ENCODE peak calls at places on chromosomes 1 and 21, in six cellular contexts. One of them, this sample, is unnamed.

GRCh38 chr1:205317311-205317917 is 4.1 kb downstream of the NUAK2 start:
- DNase-seq in ovary: peak; percentile 87
- DNase-seq in HFF-Myc: no peak
- DNase-seq in GM13976: no peak
- DNase-seq in fibroblast of lung: peak; percentile 12
- DNase-seq in adrenal gland: peak; percentile 84
- DNase-seq in this sample: no peak

GRCh38 chr1:154847891-154848290 is 22.2 kb downstream of the KCNN3 start:
- DNase-seq in HFF-Myc: peak; percentile 22
- DNase-seq in ovary: peak; percentile 40
- DNase-seq in adrenal gland: no peak
- DNase-seq in fibroblast of lung: no peak
- DNase-seq in GM13976: no peak
- DNase-seq in this sample: no peak

GRCh38 chr1:94832446-94832845 is 12.3 kb downstream of the SLC44A3 start:
- DNase-seq in adrenal gland: no peak
- DNase-seq in HFF-Myc: no peak
- DNase-seq in fibroblast of lung: peak; percentile 31
- DNase-seq in GM13976: no peak
- DNase-seq in ovary: no peak
- DNase-seq in this sample: no peak

GRCh38 chr1:184792450-184792969 is 37.9 kb upstream of the EDEM3 start:
- DNase-seq in fibroblast of lung: peak; percentile 98
- DNase-seq in HFF-Myc: peak; percentile 89
- DNase-seq in ovary: no peak
- DNase-seq in GM13976: no peak
- DNase-seq in adrenal gland: peak; percentile 63
- DNase-seq in this sample: no peak

GRCh38 chr1:209999005-209999404 is 61.0 kb downstream of the SYT14 start:
- DNase-seq in GM13976: no peak
- DNase-seq in fibroblast of lung: no peak
- DNase-seq in ovary: no peak
- DNase-seq in HFF-Myc: no peak
- DNase-seq in adrenal gland: no peak
- DNase-seq in this sample: no peak

GRCh38 chr1:159076753-159077656 is at the start of gene AIM2:
- DNase-seq in ovary: no peak
- DNase-seq in adrenal gland: no peak
- DNase-seq in fibroblast of lung: no peak
- DNase-seq in GM13976: peak; percentile 48
- DNase-seq in HFF-Myc: peak; percentile 47
- DNase-seq in this sample: peak; percentile 65

GRCh38 chr1:205774277-205775014 is 836 bp downstream of the RAB29 start:
- DNase-seq in fibroblast of lung: peak; percentile 9
- DNase-seq in HFF-Myc: no peak
- DNase-seq in adrenal gland: peak; percentile 22
- DNase-seq in GM13976: peak; percentile 57
- DNase-seq in ovary: no peak
- DNase-seq in this sample: peak; percentile 47

GRCh38 chr1:41862411-41863221 is 56.1 kb downstream of the HIVEP3 start:
- DNase-seq in HFF-Myc: no peak
- DNase-seq in adrenal gland: no peak
- DNase-seq in ovary: no peak
- DNase-seq in GM13976: no peak
- DNase-seq in fibroblast of lung: peak; percentile 70
- DNase-seq in this sample: no peak

GRCh38 chr21:41506526-41507520 is 1.1 kb downstream of the TMPRSS2 start:
- DNase-seq in fibroblast of lung: no peak
- DNase-seq in HFF-Myc: no peak
- DNase-seq in ovary: no peak
- DNase-seq in GM13976: no peak
- DNase-seq in adrenal gland: no peak
- DNase-seq in this sample: no peak

GRCh38 chr1:91124290-91124975 is 102.6 kb upstream of the ZNF644 start:
- DNase-seq in adrenal gland: no peak
- DNase-seq in GM13976: no peak
- DNase-seq in ovary: no peak
- DNase-seq in fibroblast of lung: no peak
- DNase-seq in HFF-Myc: no peak
- DNase-seq in this sample: no peak

GRCh38 chr1:63877021-63877767 is 103.4 kb downstream of the ROR1 start:
- DNase-seq in fibroblast of lung: no peak
- DNase-seq in ovary: no peak
- DNase-seq in adrenal gland: no peak
- DNase-seq in GM13976: no peak
- DNase-seq in HFF-Myc: no peak
- DNase-seq in this sample: no peak

GRCh38 chr1:161073474-161074121 is 3.9 kb upstream of the ARHGAP30 start:
- DNase-seq in GM13976: no peak
- DNase-seq in HFF-Myc: no peak
- DNase-seq in ovary: no peak
- DNase-seq in fibroblast of lung: no peak
- DNase-seq in adrenal gland: no peak
- DNase-seq in this sample: no peak

GRCh38 chr1:36966242-36966641 is 68.1 kb downstream of the GRIK3 start:
- DNase-seq in GM13976: no peak
- DNase-seq in ovary: no peak
- DNase-seq in adrenal gland: peak; percentile 35
- DNase-seq in HFF-Myc: peak; percentile 1
- DNase-seq in fibroblast of lung: peak; percentile 2
- DNase-seq in this sample: no peak

GRCh38 chr1:220430059-220430458 is 97.9 kb upstream of the MARK1 start:
- DNase-seq in ovary: no peak
- DNase-seq in GM13976: no peak
- DNase-seq in fibroblast of lung: no peak
- DNase-seq in adrenal gland: no peak
- DNase-seq in HFF-Myc: no peak
- DNase-seq in this sample: no peak

GRCh38 chr1:119372493-119373086 is 4.0 kb downstream of the HAO2 start:
- DNase-seq in adrenal gland: peak; percentile 66
- DNase-seq in fibroblast of lung: peak; percentile 22
- DNase-seq in ovary: no peak
- DNase-seq in GM13976: peak; percentile 42
- DNase-seq in HFF-Myc: no peak
- DNase-seq in this sample: peak; percentile 38

GRCh38 chr1:8815582-8816285 is 1.7 kb downstream of the RERE start:
- DNase-seq in fibroblast of lung: peak; percentile 40
- DNase-seq in GM13976: no peak
- DNase-seq in HFF-Myc: no peak
- DNase-seq in ovary: no peak
- DNase-seq in adrenal gland: no peak
- DNase-seq in this sample: no peak

GRCh38 chr1:8813991-8814390 is 3.4 kb downstream of the RERE start:
- DNase-seq in GM13976: no peak
- DNase-seq in HFF-Myc: no peak
- DNase-seq in ovary: no peak
- DNase-seq in fibroblast of lung: no peak
- DNase-seq in adrenal gland: no peak
- DNase-seq in this sample: no peak

GRCh38 chr1:8816306-8816705 is 1.1 kb downstream of the RERE start:
- DNase-seq in fibroblast of lung: no peak
- DNase-seq in HFF-Myc: no peak
- DNase-seq in adrenal gland: no peak
- DNase-seq in GM13976: no peak
- DNase-seq in ovary: no peak
- DNase-seq in this sample: no peak

GRCh38 chr1:8813016-8813763 is 4.2 kb downstream of the RERE start:
- DNase-seq in GM13976: no peak
- DNase-seq in adrenal gland: no peak
- DNase-seq in HFF-Myc: no peak
- DNase-seq in fibroblast of lung: no peak
- DNase-seq in ovary: no peak
- DNase-seq in this sample: no peak

GRCh38 chr1:8814870-8815269 is 2.6 kb downstream of the RERE start:
- DNase-seq in adrenal gland: no peak
- DNase-seq in ovary: no peak
- DNase-seq in GM13976: no peak
- DNase-seq in HFF-Myc: no peak
- DNase-seq in fibroblast of lung: no peak
- DNase-seq in this sample: no peak
- TF ChIP-seq CTCF in adrenal gland: no peak
- TF ChIP-seq CTCF in ovary: no peak
- TF ChIP-seq CTCF in GM13976: no peak
- TF ChIP-seq CTCF in HFF-Myc: no peak
- TF ChIP-seq CTCF in fibroblast of lung: no peak
- TF ChIP-seq CTCF in this sample: no peak

GRCh38 chr1:180632326-180633088 is 685 bp downstream of the XPR1 start:
- DNase-seq in GM13976: peak; percentile 77
- DNase-seq in HFF-Myc: no peak
- DNase-seq in fibroblast of lung: no peak
- DNase-seq in ovary: peak; percentile 73
- DNase-seq in adrenal gland: peak; percentile 73
- DNase-seq in this sample: peak; percentile 76

GRCh38 chr1:180631197-180631765 is 541 bp upstream of the XPR1 start:
- DNase-seq in fibroblast of lung: no peak
- DNase-seq in adrenal gland: no peak
- DNase-seq in HFF-Myc: no peak
- DNase-seq in GM13976: peak; percentile 12
- DNase-seq in ovary: peak; percentile 19
- DNase-seq in this sample: peak; percentile 13

GRCh38 chr1:180633092-180634045 is 1.5 kb downstream of the XPR1 start:
- DNase-seq in HFF-Myc: no peak
- DNase-seq in GM13976: no peak
- DNase-seq in fibroblast of lung: peak; percentile 61
- DNase-seq in adrenal gland: no peak
- DNase-seq in ovary: no peak
- DNase-seq in this sample: no peak

GRCh38 chr1:180630408-180631196 is 1.2 kb upstream of the XPR1 start:
- DNase-seq in ovary: no peak
- DNase-seq in GM13976: no peak
- DNase-seq in fibroblast of lung: no peak
- DNase-seq in HFF-Myc: no peak
- DNase-seq in adrenal gland: no peak
- DNase-seq in this sample: no peak

GRCh38 chr1:180631766-180632325 is at the start of gene XPR1:
- DNase-seq in GM13976: peak; percentile 95
- DNase-seq in HFF-Myc: peak; percentile 95
- DNase-seq in adrenal gland: peak; percentile 99
- DNase-seq in ovary: peak; percentile 98
- DNase-seq in fibroblast of lung: peak; percentile 99
- DNase-seq in this sample: peak; percentile 95
- TF ChIP-seq CTCF in GM13976: peak; percentile 7
- TF ChIP-seq CTCF in HFF-Myc: no peak
- TF ChIP-seq CTCF in adrenal gland: peak; percentile 65
- TF ChIP-seq CTCF in ovary: peak; percentile 41
- TF ChIP-seq CTCF in fibroblast of lung: no peak
- TF ChIP-seq CTCF in this sample: no peak

DNA sequence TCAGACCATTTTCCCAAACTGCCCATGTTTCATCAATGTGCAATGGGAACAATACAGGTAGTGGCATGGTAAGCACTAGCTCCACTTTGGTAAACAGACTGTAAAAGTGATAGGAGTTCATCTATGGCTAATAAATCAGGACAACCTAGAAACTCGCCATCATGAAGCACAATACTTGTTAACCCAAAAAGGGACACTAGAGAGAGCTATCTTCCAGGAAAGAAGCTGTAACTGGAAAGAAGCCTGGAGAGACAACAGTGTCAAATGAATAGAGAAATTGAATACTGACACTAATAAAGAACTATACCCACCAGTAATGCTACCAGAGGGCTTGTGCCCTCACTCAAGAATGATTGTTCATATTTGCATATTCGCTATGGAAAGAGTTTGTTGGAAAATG is 164.7 kb upstream of the RGS18 start:
- DNase-seq in ovary: no peak
- DNase-seq in adrenal gland: no peak
- DNase-seq in HFF-Myc: no peak
- DNase-seq in GM13976: no peak
- DNase-seq in fibroblast of lung: peak; percentile 55
- DNase-seq in this sample: no peak
- TF ChIP-seq CTCF in ovary: no peak
- TF ChIP-seq CTCF in adrenal gland: no peak
- TF ChIP-seq CTCF in HFF-Myc: no peak
- TF ChIP-seq CTCF in GM13976: no peak
- TF ChIP-seq CTCF in fibroblast of lung: no peak
- TF ChIP-seq CTCF in this sample: no peak

GRCh38 chr1:21899972-21900371 is 37.1 kb downstream of the HSPG2 start:
- DNase-seq in GM13976: no peak
- DNase-seq in ovary: no peak
- DNase-seq in adrenal gland: no peak
- DNase-seq in HFF-Myc: no peak
- DNase-seq in fibroblast of lung: no peak
- DNase-seq in this sample: no peak

GRCh38 chr1:21900766-21901472 is 36.2 kb downstream of the HSPG2 start:
- DNase-seq in fibroblast of lung: no peak
- DNase-seq in adrenal gland: no peak
- DNase-seq in ovary: no peak
- DNase-seq in HFF-Myc: no peak
- DNase-seq in GM13976: no peak
- DNase-seq in this sample: no peak

GRCh38 chr1:21902378-21903012 is 34.6 kb downstream of the HSPG2 start:
- DNase-seq in HFF-Myc: no peak
- DNase-seq in adrenal gland: no peak
- DNase-seq in ovary: no peak
- DNase-seq in GM13976: no peak
- DNase-seq in fibroblast of lung: no peak
- DNase-seq in this sample: no peak

GRCh38 chr1:21901986-21902377 is 35.1 kb downstream of the HSPG2 start:
- DNase-seq in GM13976: no peak
- DNase-seq in adrenal gland: no peak
- DNase-seq in ovary: no peak
- DNase-seq in HFF-Myc: no peak
- DNase-seq in fibroblast of lung: no peak
- DNase-seq in this sample: no peak

GRCh38 chr1:21901473-21901847 is 35.6 kb downstream of the HSPG2 start:
- DNase-seq in fibroblast of lung: no peak
- DNase-seq in HFF-Myc: no peak
- DNase-seq in ovary: no peak
- DNase-seq in GM13976: no peak
- DNase-seq in adrenal gland: no peak
- DNase-seq in this sample: no peak
- TF ChIP-seq CTCF in fibroblast of lung: peak; percentile 5
- TF ChIP-seq CTCF in HFF-Myc: no peak
- TF ChIP-seq CTCF in ovary: no peak
- TF ChIP-seq CTCF in GM13976: no peak
- TF ChIP-seq CTCF in adrenal gland: no peak
- TF ChIP-seq CTCF in this sample: no peak

GRCh38 chr21:34091607-34092006 is 18.2 kb downstream of the MRPS6 start:
- DNase-seq in HFF-Myc: no peak
- DNase-seq in GM13976: no peak
- DNase-seq in fibroblast of lung: no peak
- DNase-seq in ovary: no peak
- DNase-seq in adrenal gland: no peak
- DNase-seq in this sample: no peak
- TF ChIP-seq CTCF in HFF-Myc: peak; percentile 29
- TF ChIP-seq CTCF in GM13976: no peak
- TF ChIP-seq CTCF in fibroblast of lung: peak; percentile 10
- TF ChIP-seq CTCF in ovary: no peak
- TF ChIP-seq CTCF in adrenal gland: no peak
- TF ChIP-seq CTCF in this sample: no peak

DNA sequence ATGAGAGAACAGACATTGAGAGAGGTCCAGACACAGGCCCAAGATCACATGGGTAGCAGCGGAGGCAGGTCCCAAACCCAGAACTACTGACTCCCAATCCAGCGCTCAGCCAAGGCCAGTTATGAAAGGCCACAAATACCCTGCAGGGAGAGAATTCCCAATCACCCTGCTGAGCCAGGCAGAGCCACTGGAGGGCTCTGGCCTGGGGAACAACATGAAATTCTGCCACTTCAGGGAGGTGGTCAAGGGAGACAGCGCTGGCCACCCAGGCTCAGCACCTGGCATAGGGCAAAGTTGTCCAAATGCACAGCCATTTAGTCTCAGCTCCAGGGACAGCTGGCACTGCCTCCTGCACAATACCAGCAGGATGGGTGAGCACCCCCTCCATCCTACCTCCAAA is 27.5 kb downstream of the SLC9A1 start:
- DNase-seq in HFF-Myc: no peak
- DNase-seq in GM13976: no peak
- DNase-seq in fibroblast of lung: no peak
- DNase-seq in ovary: no peak
- DNase-seq in adrenal gland: no peak
- DNase-seq in this sample: no peak
- TF ChIP-seq CTCF in HFF-Myc: peak; percentile 20
- TF ChIP-seq CTCF in GM13976: no peak
- TF ChIP-seq CTCF in fibroblast of lung: no peak
- TF ChIP-seq CTCF in ovary: no peak
- TF ChIP-seq CTCF in adrenal gland: peak; percentile 34
- TF ChIP-seq CTCF in this sample: no peak

This sample was measured in GM20000.